ENCODE peak calls at places on chromosome 7, in four cellular contexts. D is keratinocyte, T is mucosa of descending colon, F is upper lobe of right lung. I is an unnamed sample.

GRCh38 chr7:132205515-132205914 is 370.8 kb downstream of the PLXNA4 start:
- DNase-seq in D (no peak), F (no peak), T (no peak), I (peak; percentile 21)

GRCh38 chr7:157271991-157272324 is 64.8 kb upstream of the DNAJB6 start:
- DNase-seq in F (peak; percentile 79), T (no peak), D (no peak), I (peak; percentile 91)

GRCh38 chr7:11327633-11328032 is 354.0 kb downstream of the PHF14 start:
- DNase-seq in D (no peak), F (no peak), T (no peak), I (no peak)

GRCh38 chr7:11120068-11120664 is 146.5 kb downstream of the PHF14 start:
- DNase-seq in D (no peak), F (no peak), T (no peak), I (no peak)

GRCh38 chr7:92131093-92131492 is 3.2 kb downstream of the CYP51A1 start:
- DNase-seq in D (no peak), F (no peak), T (no peak), I (no peak)

GRCh38 chr7:107958764-107959526 is 44.0 kb downstream of the LAMB1 start:
- DNase-seq in T (no peak), D (no peak), F (no peak), I (no peak)

GRCh38 chr7:121084748-121085336 is 96.3 kb downstream of the CPED1 start:
- DNase-seq in T (no peak), D (peak; percentile 68), F (no peak), I (no peak)

GRCh38 chr7:72435913-72436480 is 23.9 kb upstream of the CALN1 start:
- DNase-seq in D (no peak), F (no peak), T (no peak), I (no peak)

GRCh38 chr7:14389052-14389988 is 399.9 kb upstream of the ETV1 start:
- DNase-seq in T (no peak), D (no peak), F (no peak), I (no peak)

GRCh38 chr7:8190121-8190895 is 71.7 kb downstream of the ICA1 start:
- DNase-seq in T (peak; percentile 81), F (no peak), D (no peak), I (no peak)

GRCh38 chr7:22195402-22195801 is 161.6 kb downstream of the RAPGEF5 start:
- DNase-seq in D (no peak), F (no peak), T (no peak), I (no peak)

GRCh38 chr7:130463553-130464434 is 23.0 kb upstream of the CEP41 start:
- DNase-seq in F (no peak), D (no peak), T (peak; percentile 38), I (no peak)

GRCh38 chr7:155459133-155459866 is 1.4 kb downstream of the EN2 start:
- DNase-seq in F (no peak), D (no peak), T (no peak), I (no peak)

GRCh38 chr7:26061340-26062239 is 90.4 kb upstream of the NFE2L3 start:
- DNase-seq in T (peak; percentile 93), F (peak; percentile 75), D (no peak), I (peak; percentile 53)

GRCh38 chr7:29684787-29685650 is 121.3 kb upstream of the WIPF3 start:
- DNase-seq in D (no peak), T (peak; percentile 77), F (peak; percentile 93), I (peak; percentile 91)

GRCh38 chr7:90298145-90299038 is 22.7 kb downstream of the FAM237B start:
- DNase-seq in T (peak; percentile 37), D (peak; percentile 7), F (no peak), I (no peak)

GRCh38 chr7:128236924-128237586 is 4.0 kb upstream of the LEP start:
- DNase-seq in T (no peak), F (no peak), D (peak; percentile 99), I (no peak)

GRCh38 chr7:32164341-32164996 is 94.3 kb upstream of the PDE1C start:
- DNase-seq in D (peak; percentile 52), T (peak; percentile 31), F (no peak), I (no peak)

GRCh38 chr7:87445897-87446296 is 29.6 kb downstream of the ABCB4 start:
- DNase-seq in F (no peak), T (no peak), D (no peak), I (no peak)

GRCh38 chr7:111012799-111013675 is 77.9 kb upstream of the LRRN3 start:
- DNase-seq in D (peak; percentile 13), T (no peak), F (no peak), I (no peak)

GRCh38 chr7:129855234-129855673 is 97.5 kb downstream of the UBE2H start:
- DNase-seq in D (no peak), F (no peak), T (no peak), I (no peak)

GRCh38 chr7:3429981-3430380 is 128.9 kb downstream of the SDK1 start:
- DNase-seq in T (no peak), F (no peak), D (no peak), I (no peak)

GRCh38 chr7:84176716-84177115 is 17.9 kb downstream of the SEMA3A start:
- DNase-seq in T (no peak), F (no peak), D (no peak), I (no peak)

GRCh38 chr7:32415936-32416335 is 74.2 kb downstream of the LSM5 start:
- DNase-seq in D (peak; percentile 40), F (no peak), T (no peak), I (no peak)

GRCh38 chr7:129664029-129665012 is 52.8 kb downstream of the NRF1 start:
- DNase-seq in T (no peak), F (no peak), D (no peak), I (no peak)

GRCh38 chr7:116786791-116787443 is 75.5 kb upstream of the CAPZA2 start:
- DNase-seq in F (no peak), D (no peak), T (no peak), I (no peak)

GRCh38 chr7:137953692-137954470 is 48.0 kb downstream of the CREB3L2 start:
- DNase-seq in F (no peak), T (peak; percentile 55), D (no peak), I (no peak)

GRCh38 chr7:46633816-46634215 is 712.7 kb upstream of the IGFBP3 start:
- DNase-seq in F (no peak), D (no peak), T (no peak), I (no peak)

GRCh38 chr7:148915211-148915610 is 31.1 kb upstream of the EZH2 start:
- DNase-seq in D (no peak), F (no peak), T (no peak), I (no peak)

GRCh38 chr7:27793780-27794179 is 53.8 kb downstream of the TAX1BP1 start:
- DNase-seq in F (no peak), D (no peak), T (no peak), I (no peak)

GRCh38 chr7:27799212-27799611 is 59.2 kb downstream of the TAX1BP1 start:
- DNase-seq in D (no peak), F (no peak), T (no peak), I (no peak)

DNA sequence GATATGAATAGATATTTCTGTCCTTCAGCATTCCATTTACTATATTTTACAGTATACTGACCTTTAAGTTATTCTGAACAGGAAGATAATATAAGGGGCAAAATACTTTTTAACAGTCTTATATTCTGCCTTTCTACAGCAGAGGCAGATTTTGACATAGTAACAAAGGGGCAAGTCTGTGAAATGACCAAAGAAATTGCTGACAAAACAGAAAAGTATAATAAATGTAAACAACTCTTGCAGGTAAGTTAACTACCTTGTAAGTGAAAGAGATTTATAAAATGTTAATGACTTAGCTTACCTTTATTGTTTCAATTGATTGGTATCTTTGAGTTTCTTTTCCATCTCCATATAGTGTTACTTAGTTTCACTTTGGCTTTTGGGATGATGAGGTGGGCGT is 56.0 kb downstream of the TAX1BP1 start:
- DNase-seq in F (no peak), D (no peak), T (no peak), I (no peak)
- H3K36me3 ChIP-seq in F (peaks cover 84% of the 10 kb centered on the region), D (no peaks in the 10 kb centered on the region), T (peaks cover 9% of the 10 kb centered on the region), I (no peaks in the 10 kb centered on the region)

GRCh38 chr7:136635755-136636154 is 232.7 kb upstream of the CHRM2 start:
- DNase-seq in T (no peak), F (no peak), D (no peak), I (no peak)

GRCh38 chr7:136637826-136638225 is 230.6 kb upstream of the CHRM2 start:
- DNase-seq in F (no peak), T (no peak), D (no peak), I (no peak)

DNA sequence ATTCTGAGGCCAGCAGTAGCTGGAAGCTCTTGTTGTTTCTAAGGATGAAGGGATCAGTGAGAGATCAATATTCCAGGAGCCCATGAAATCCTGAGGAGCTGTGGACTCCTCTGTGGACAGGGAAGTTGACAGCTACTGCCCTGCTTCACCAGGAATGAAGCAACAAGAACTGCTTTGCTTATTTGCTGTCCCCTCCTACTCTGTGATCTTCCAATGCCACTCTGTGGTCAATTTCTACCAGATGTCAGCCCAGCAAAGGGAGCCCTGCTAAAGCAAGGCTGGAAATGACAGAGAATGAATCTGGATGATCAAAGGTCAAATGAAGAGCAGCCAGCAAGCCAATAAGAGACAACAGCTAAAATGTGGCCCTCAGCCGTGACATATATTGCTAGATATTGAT is 227.5 kb upstream of the CHRM2 start:
- DNase-seq in D (no peak), T (no peak), F (no peak), I (no peak)
- H3K4me3 ChIP-seq in D (no peak overlapping the region), T (no peak overlapping the region), F (no peak overlapping the region), I (no peak overlapping the region)

DNA sequence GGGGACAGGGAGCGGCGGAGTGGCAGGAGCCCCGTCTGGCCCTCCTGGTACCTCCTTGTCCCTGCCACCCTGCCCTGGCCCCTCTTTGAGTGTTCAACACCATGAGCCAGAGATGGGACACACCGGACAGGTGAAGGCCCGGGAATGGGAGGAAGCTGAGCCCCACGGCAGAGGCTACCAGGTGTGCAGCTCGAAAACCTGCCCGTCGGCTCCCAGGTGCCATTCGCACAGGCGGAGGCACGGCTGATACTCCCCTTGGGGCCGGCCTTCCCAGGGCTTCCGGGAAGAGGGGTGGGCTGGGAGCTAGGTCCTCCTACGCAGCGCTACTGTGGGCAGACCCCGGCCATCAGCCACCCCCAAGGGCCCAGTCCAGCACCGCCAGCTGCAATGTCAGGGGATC is 44.1 kb downstream of the TNRC18 start:
- DNase-seq in D (no peak), F (no peak), T (no peak), I (no peak)
- H3K36me3 ChIP-seq in D (peaks cover 11% of the 10 kb centered on the region), F (peaks cover 38% of the 10 kb centered on the region), T (no peaks in the 10 kb centered on the region), I (peaks cover 3% of the 10 kb centered on the region)

DNA sequence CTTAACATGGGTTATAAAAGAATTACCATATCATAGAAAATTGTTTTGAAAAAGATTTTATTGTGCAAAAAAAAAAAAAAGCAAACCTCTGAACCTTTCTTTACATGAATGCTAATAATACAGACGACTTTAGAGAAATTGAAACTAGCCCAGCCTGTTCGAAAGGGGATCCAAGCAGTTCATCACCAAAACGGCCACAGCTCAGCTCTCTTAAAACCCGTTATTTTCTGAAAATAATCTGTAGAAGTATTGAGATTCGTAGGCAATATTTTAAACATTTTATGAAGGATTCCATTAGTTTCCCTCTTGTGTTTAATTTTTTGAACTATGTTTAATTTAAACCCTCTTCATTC is 9.9 kb upstream of the GSAP start:
- DNase-seq in F (no peak), T (no peak), D (no peak), I (no peak)
- H3K4me3 ChIP-seq in F (peak overlapping the region; percentile 20), T (no peak overlapping the region), D (no peak overlapping the region), I (no peak overlapping the region)

GRCh38 chr7:98192781-98193457 is 18.3 kb upstream of the BHLHA15 start:
- DNase-seq in T (no peak), D (no peak), F (no peak), I (no peak)
- H3K36me3 ChIP-seq in T (peaks cover 15% of the 10 kb centered on the region), D (peaks cover 27% of the 10 kb centered on the region), F (peaks cover 62% of the 10 kb centered on the region), I (peaks cover 6% of the 10 kb centered on the region)